ENCODE peak calls at places on chromosomes 6 and 20, in six cellular contexts. I is uterus, S is mammary epithelial cell, X is HFF-Myc, F is IMR-90, V is RWPE2. N is an unnamed sample.

GRCh38 chr20:62420846-62421715 is 6.3 kb downstream of the RBBP8NL start:
- DNase-seq in X (no peak), F (no peak), V (no peak), S (no peak), I (no peak), N (no peak)

GRCh38 chr20:3045042-3045815 is 623 bp upstream of the MRPS26 start:
- DNase-seq in F (peak), I (no peak), X (no peak), S (peak), V (no peak), N (peak)

GRCh38 chr6:103396768-103397167 is 1463.0 kb downstream of the HACE1 start:
- DNase-seq in V (no peak), I (no peak), F (no peak), S (no peak), X (no peak), N (no peak)

GRCh38 chr20:38961530-38962043 is 557 bp upstream of the DHX35 start:
- DNase-seq in F (no peak), X (no peak), I (peak), S (no peak), V (no peak), N (peak)

GRCh38 chr20:17762243-17762872 is 62.6 kb downstream of the BANF2 start:
- DNase-seq in S (no peak), F (no peak), V (no peak), X (no peak), I (no peak), N (no peak)

GRCh38 chr6:34679552-34680255 is 16.9 kb downstream of the ILRUN start:
- DNase-seq in V (no peak), I (no peak), F (peak), X (no peak), S (no peak), N (no peak)

GRCh38 chr20:33578510-33578909 is 83.6 kb upstream of the C20orf144 start:
- DNase-seq in V (no peak), S (no peak), I (no peak), F (peak), X (peak), N (no peak)

GRCh38 chr20:13681248-13682125 is 42.8 kb upstream of the TASP1 start:
- DNase-seq in I (no peak), X (no peak), S (no peak), V (no peak), F (no peak), N (peak)

GRCh38 chr20:37529214-37529967 is 1.7 kb upstream of the BLCAP start:
- DNase-seq in I (no peak), S (no peak), F (no peak), X (no peak), V (peak), N (no peak)
- H3K4me3 ChIP-seq in I (no peak), S (no peak), F (no peak), X (no peak), V (no peak), N (no peak)

GRCh38 chr6:75065524-75065923 is 140.3 kb downstream of the COL12A1 start:
- DNase-seq in I (peak), F (peak), X (no peak), S (no peak), V (no peak), N (peak)
- TF ChIP-seq CTCF in I (no peak), F (peak), X (peak), S (no peak), V (no peak), N (no peak)

DNA sequence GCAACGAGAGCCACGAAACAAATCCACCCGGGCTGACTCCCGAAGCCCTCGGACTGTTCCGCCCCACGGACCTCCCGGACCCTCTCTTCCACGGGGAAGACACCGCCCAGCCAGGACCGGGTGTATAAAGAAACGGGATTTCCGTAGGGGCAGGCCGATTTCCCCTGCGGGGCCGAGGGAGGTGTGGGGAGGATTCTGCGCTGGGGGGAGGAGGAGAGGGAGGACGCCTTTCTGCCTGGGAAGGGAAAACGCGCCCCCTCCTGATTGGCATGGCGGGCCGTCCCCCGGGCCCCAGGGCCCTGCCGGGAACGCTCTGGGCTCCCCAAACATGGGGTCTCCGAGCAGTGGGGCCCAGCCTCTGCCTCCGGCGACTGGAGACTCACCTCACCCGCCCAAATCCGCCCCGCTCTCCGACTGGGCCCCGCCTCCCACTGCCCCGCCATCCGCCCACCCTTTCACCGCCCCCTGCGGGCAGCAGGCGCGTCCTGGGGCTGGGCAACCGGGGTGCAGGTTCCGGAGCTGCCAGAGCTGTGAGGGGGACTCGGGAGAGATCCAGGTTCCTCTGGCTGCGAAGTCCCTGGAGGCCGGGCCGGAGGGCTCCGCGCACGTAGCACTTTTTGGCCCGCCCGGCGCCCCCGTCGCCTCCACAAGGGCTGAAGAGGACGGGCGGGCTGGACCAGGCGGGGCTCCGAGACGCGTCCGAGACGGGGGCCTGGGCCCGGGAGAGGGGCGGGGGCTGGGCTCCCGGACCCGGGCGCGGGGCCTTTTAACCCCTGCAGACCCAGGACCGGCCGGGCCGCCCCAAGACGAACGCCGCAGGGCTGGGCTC is 586 bp upstream of the PPDPF start:
- DNase-seq in V (peak), F (peak), S (peak), X (no peak), I (peak), N (peak)
- H3K4me3 ChIP-seq in V (peak), F (peak), S (peak), X (peak), I (peak), N (peak)

GRCh38 chr6:2579789-2580570 is 170.7 kb downstream of the MYLK4 start:
- DNase-seq in V (no peak), S (no peak), X (no peak), F (no peak), I (no peak), N (no peak)

GRCh38 chr6:2580996-2581395 is 169.7 kb downstream of the MYLK4 start:
- DNase-seq in S (no peak), I (no peak), V (no peak), F (no peak), X (no peak), N (no peak)

GRCh38 chr6:2581611-2582010 is 169.1 kb downstream of the MYLK4 start:
- DNase-seq in S (peak), V (no peak), I (no peak), X (no peak), F (no peak), N (no peak)

GRCh38 chr6:2583459-2583858 is 167.3 kb downstream of the MYLK4 start:
- DNase-seq in F (no peak), S (no peak), I (no peak), V (no peak), X (no peak), N (no peak)

GRCh38 chr6:2582268-2582667 is 168.5 kb downstream of the MYLK4 start:
- DNase-seq in F (no peak), X (no peak), I (no peak), V (no peak), S (no peak), N (no peak)
- TF ChIP-seq CTCF in F (no peak), X (no peak), I (no peak), V (no peak), S (no peak), N (no peak)

DNA sequence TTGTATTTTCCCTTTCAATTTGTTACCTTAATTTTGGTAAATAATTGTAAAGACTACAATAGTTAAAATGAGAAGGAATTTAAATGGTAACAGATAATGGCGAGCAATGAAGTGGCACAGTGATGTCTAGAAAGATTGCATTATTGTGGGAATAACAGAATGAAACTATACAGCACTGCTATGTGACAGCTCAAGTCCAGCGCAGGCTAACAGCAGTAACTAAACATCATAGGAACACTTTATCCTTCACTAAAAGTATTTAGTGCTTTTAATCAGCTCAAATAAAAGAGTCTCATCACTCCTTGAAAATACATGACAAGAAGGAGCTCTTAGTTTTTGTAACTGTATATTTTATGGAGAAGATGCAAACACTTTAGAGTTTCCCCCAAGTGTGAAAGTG is 190.8 kb downstream of the TENT5A start:
- DNase-seq in F (peak), I (no peak), S (no peak), X (no peak), V (no peak), N (no peak)
- H3K4me3 ChIP-seq in F (no peak), I (no peak), S (no peak), X (no peak), V (no peak), N (no peak)

GRCh38 chr6:39370021-39370420 is 47.5 kb upstream of the KCNK16 start:
- DNase-seq in S (no peak), X (no peak), I (no peak), V (no peak), F (no peak), N (no peak)
- TF ChIP-seq CTCF in S (peak), X (peak), I (no peak), V (peak), F (no peak), N (no peak)

GRCh38 chr20:5131502-5131901 is 4.7 kb downstream of the CDS2 start:
- DNase-seq in X (no peak), I (no peak), F (no peak), V (no peak), S (no peak), N (peak)
- H3K4me3 ChIP-seq in X (no peak), I (no peak), F (no peak), V (no peak), S (no peak), N (peak)

GRCh38 chr6:70524721-70525286 is 41.9 kb upstream of the SDHAF4 start:
- DNase-seq in I (no peak), V (no peak), X (no peak), F (peak), S (no peak), N (no peak)

GRCh38 chr6:70520575-70520974 is 46.2 kb upstream of the SDHAF4 start:
- DNase-seq in X (no peak), F (peak), V (no peak), I (no peak), S (no peak), N (peak)
- TF ChIP-seq CTCF in X (peak), F (peak), V (peak), I (no peak), S (peak), N (peak)

N was measured in GM12865.